ENCODE peak calls at places on chromosomes 4 and X, in eight cellular contexts. M is HFF-Myc, B is ovary, T is upper lobe of left lung, P is thoracic aorta, U is lung, V is colonic mucosa, K is fibroblast of mammary gland. I is an unnamed sample.

GRCh38 chrX:65451663-65452062 is 82.9 kb downstream of the LAS1L start:
- DNase-seq in M (no peak), B (no peak), T (no peak), P (no peak), U (no peak), V (peak), K (peak), I (peak)

GRCh38 chr4:94403735-94404134 is 48.0 kb upstream of the PDLIM5 start:
- DNase-seq in M (no peak), B (no peak), T (no peak), P (no peak), U (no peak), V (no peak), K (no peak), I (no peak)

GRCh38 chrX:155954793-155955192 is 42.7 kb upstream of the IL9R start:
- DNase-seq in M (no peak), B (no peak), T (no peak), P (no peak), U (no peak), V (no peak), K (no peak), I (no peak)

GRCh38 chrX:38107028-38107427 is 100.7 kb downstream of the SYTL5 start:
- DNase-seq in M (no peak), B (no peak), T (no peak), P (no peak), U (no peak), V (peak), K (no peak), I (no peak)

GRCh38 chrX:56248492-56248891 is 16.3 kb downstream of the KLF8 start:
- DNase-seq in M (peak), B (peak), T (peak), P (no peak), U (peak), V (peak), K (peak), I (peak)

GRCh38 chr4:125104616-125105015 is 210.1 kb upstream of the FAT4 start:
- DNase-seq in M (peak), B (no peak), T (no peak), P (no peak), U (no peak), V (no peak), K (peak), I (no peak)

GRCh38 chr4:84530449-84530848 is 31.4 kb upstream of the NKX6-1 start:
- DNase-seq in M (peak), B (no peak), T (no peak), P (no peak), U (no peak), V (no peak), K (peak), I (no peak)

GRCh38 chr4:114180481-114180880 is 201.0 kb upstream of the ARSJ start:
- DNase-seq in M (peak), B (peak), T (peak), P (peak), U (peak), V (peak), K (peak), I (peak)

GRCh38 chr4:151530783-151531182 is 121.8 kb downstream of the FHIP1A start:
- DNase-seq in M (no peak), B (no peak), T (no peak), P (no peak), U (no peak), V (no peak), K (no peak), I (peak)

GRCh38 chrX:69127466-69127865 is 37.8 kb downstream of the PJA1 start:
- DNase-seq in M (no peak), B (no peak), T (no peak), P (no peak), U (no peak), V (no peak), K (no peak), I (peak)

GRCh38 chr4:27360651-27361347 is 500.2 kb downstream of the STIM2 start:
- DNase-seq in M (no peak), B (no peak), T (no peak), P (no peak), U (no peak), V (no peak), K (peak), I (peak)

GRCh38 chr4:115323106-115323684 is 209.8 kb upstream of the NDST4 start:
- DNase-seq in M (no peak), B (no peak), T (no peak), P (no peak), U (no peak), V (no peak), K (no peak), I (no peak)

GRCh38 chr4:34512631-34513030 is 1731.7 kb downstream of the ARAP2 start:
- DNase-seq in M (no peak), B (no peak), T (no peak), P (no peak), U (no peak), V (no peak), K (no peak), I (no peak)

GRCh38 chr4:184688447-184688846 is 38.9 kb downstream of the PRIMPOL start:
- DNase-seq in M (peak), B (no peak), T (no peak), P (no peak), U (no peak), V (no peak), K (peak), I (peak)

GRCh38 chrX:39487166-39488006 is 610.4 kb downstream of the BCOR start:
- DNase-seq in M (no peak), B (no peak), T (no peak), P (no peak), U (no peak), V (no peak), K (no peak), I (no peak)

DNA sequence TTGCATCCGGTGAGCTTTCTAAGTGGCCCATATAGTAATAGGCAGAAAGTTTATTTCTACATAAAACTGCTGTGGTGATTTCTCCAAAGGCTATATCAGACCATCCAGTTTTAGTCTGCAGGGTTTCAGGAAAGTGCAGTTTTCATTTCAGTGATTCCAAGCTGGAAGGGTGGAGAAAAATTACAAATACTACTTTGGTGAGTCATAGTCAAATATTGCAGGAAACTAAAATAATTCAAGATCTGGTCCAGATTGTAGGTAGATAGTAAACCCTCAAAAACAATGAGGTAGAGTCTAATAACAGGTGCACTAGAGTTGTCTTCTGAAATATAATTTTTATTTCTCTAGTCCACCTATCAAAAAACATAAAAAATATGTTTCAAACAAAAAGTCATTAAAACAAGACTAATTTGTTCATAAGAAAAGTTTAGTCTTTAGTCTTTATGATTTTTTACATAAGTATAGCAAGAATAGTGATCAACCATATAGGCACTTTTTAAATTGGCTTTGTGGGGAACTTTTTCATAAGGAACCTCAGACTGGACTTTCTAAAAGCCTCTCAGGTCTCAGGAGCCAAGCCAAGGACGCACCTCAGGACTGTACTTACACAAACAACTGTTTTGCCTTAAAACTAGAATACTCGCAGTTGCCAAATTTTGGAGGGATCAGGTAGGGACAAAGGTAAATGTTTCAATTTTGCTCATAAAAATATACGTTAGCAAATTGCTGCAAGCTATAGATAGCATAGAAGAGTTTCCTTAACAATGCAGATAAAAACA is 101.8 kb upstream of the TLR3 start:
- DNase-seq in M (no peak), B (no peak), T (no peak), P (no peak), U (no peak), V (no peak), K (no peak), I (no peak)
- TF ChIP-seq CTCF in M (no peak), B (no peak), T (no peak), P (no peak), U (no peak), V (no peak), K (no peak), I (no peak)

GRCh38 chrX:47351706-47352105 is 18.7 kb upstream of the ZNF157 start:
- DNase-seq in M (no peak), B (no peak), T (no peak), P (no peak), U (no peak), V (no peak), K (peak), I (peak)
- H3K4me3 ChIP-seq in M (no peak), B (no peak), T (no peak), P (no peak), U (no peak), V (no peak), K (no peak), I (no peak)

DNA sequence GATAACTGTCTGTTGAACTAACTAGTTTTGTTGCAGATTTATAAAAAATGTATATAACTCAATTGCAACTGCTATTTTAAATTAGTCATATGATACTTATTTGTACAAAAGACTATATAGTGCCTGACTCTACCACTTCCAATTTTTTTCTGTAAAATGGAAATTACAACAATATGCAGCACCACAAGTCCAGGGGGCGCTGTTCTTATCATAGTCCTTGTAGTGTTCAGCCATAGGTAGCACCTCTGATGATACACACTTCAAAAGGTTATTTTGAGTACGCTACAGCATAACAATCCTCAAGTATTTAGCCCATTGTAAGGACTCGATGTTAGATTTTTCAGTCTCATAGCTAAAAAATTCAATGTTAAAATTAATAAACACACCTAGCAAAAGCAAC is 174.9 kb downstream of the CORIN start:
- DNase-seq in M (no peak), B (no peak), T (no peak), P (no peak), U (no peak), V (peak), K (no peak), I (peak)
- TF ChIP-seq CTCF in M (peak), B (no peak), T (no peak), P (no peak), U (no peak), V (no peak), K (peak), I (peak)

DNA sequence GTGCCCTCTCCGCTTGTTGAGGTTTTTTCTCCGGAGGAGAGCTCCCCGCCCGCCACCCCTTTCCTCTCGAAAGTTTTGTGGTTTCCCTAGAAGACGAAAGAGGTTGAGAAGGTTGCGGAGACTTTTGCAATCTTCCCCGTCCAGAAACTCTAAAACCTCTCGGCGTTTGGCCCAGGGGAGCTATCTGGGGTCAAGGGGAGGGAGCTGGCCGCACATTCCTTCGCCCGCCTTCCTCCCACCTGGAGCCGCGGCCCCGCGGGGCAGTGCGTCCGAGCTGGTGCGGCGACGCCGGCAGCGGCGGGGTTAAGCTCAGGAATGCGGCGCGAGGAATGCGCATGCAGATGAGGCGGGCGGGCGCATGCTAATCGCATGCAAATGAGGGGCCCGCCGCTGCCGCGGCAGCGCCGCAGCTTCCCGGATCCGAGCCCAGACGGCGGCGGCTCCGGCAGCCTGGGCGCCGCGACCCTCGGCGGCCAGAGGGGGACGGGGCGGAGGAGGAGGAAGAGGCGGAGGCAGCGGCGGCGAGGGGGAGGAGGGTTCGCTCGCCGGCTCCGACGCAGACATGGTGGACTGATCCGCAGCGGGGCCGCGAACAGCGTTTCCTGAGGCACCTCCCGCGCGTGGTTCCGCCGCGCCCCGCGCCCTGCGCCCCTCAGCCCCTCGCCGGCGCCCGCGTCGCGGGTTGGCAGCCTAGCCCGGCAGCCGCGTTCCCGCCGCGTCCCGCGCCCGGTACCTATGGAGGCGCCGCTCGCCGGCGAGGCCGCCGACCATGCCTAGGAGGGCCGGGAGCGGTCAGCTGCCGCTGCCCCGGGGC is at the start of gene WWC2:
- DNase-seq in M (peak), B (peak), T (peak), P (peak), U (peak), V (peak), K (peak), I (peak)
- H3K4me3 ChIP-seq in M (peak), B (peak), T (peak), P (peak), U (peak), V (peak), K (peak), I (peak)